ENCODE peak calls at places on chromosomes 13 and 19, in seven cellular contexts. E is mammary epithelial cell; B is tibial nerve; C is GM23248; J is lower lobe of right lung; N is retinal pigment epithelial cell; L is CD8-positive, alpha-beta T cell. Y is an unnamed sample.

GRCh38 chr13:90594694-90595093 is 752.8 kb upstream of the MIR17HG start:
- DNase-seq in L (no peak), C (peak; percentile 52), E (peak; percentile 86), B (no peak), N (peak; percentile 30), J (no peak), Y (no peak)

GRCh38 chr19:3360494-3361383 is 5.6 kb upstream of the NFIC start:
- DNase-seq in E (no peak), B (no peak), C (peak; percentile 76), J (peak; percentile 79), N (no peak), L (peak; percentile 51), Y (no peak)

GRCh38 chr19:19113040-19113541 is 25.2 kb downstream of the TMEM161A start:
- DNase-seq in J (no peak), N (no peak), E (no peak), C (peak; percentile 64), L (no peak), B (no peak), Y (peak; percentile 10)

GRCh38 chr19:45391346-45391745 is 13.5 kb downstream of the PPP1R13L start:
- DNase-seq in B (no peak), N (no peak), C (peak; percentile 28), E (peak; percentile 22), L (no peak), J (no peak), Y (no peak)

GRCh38 chr13:99991013-99991805 is 9.6 kb downstream of the ZIC2 start:
- DNase-seq in J (no peak), N (no peak), E (no peak), L (no peak), C (no peak), B (no peak), Y (no peak)

GRCh38 chr13:99809931-99810330 is 161.6 kb downstream of the ZIC5 start:
- DNase-seq in B (no peak), E (no peak), N (no peak), C (no peak), L (no peak), J (no peak), Y (no peak)

GRCh38 chr13:48559638-48560320 is 26.9 kb upstream of the RCBTB2 start:
- DNase-seq in C (peak; percentile 70), N (no peak), L (no peak), E (peak; percentile 84), B (no peak), J (no peak), Y (no peak)

GRCh38 chr13:100675660-100676129 is 1.1 kb upstream of the TMTC4 start:
- DNase-seq in L (no peak), E (no peak), N (no peak), B (no peak), J (no peak), C (peak; percentile 16), Y (no peak)

GRCh38 chr19:36182612-36183454 is 30.6 kb upstream of the COX7A1 start:
- DNase-seq in L (no peak), B (no peak), J (no peak), N (peak; percentile 93), E (no peak), C (no peak), Y (peak; percentile 62)

GRCh38 chr13:80211573-80211972 is 129.4 kb downstream of the SPRY2 start:
- DNase-seq in J (no peak), C (no peak), N (no peak), B (no peak), L (no peak), E (no peak), Y (no peak)

GRCh38 chr13:112028481-112028880 is 38.5 kb upstream of the SOX1 start:
- DNase-seq in C (no peak), L (no peak), E (no peak), N (no peak), B (no peak), J (no peak), Y (no peak)

GRCh38 chr13:79688741-79689140 is 207.8 kb downstream of the NDFIP2 start:
- DNase-seq in E (no peak), N (no peak), L (no peak), B (no peak), C (no peak), J (no peak), Y (no peak)

GRCh38 chr13:36038785-36039415 is 92.3 kb downstream of the DCLK1 start:
- DNase-seq in N (peak; percentile 79), E (no peak), C (peak; percentile 75), B (no peak), L (no peak), J (no peak), Y (no peak)

GRCh38 chr19:5059191-5059579 is 90.3 kb downstream of the KDM4B start:
- DNase-seq in B (no peak), C (peak; percentile 57), E (no peak), N (no peak), L (no peak), J (no peak), Y (no peak)

GRCh38 chr13:101917475-101917810 is 465.0 kb downstream of the ITGBL1 start:
- DNase-seq in J (no peak), N (no peak), C (no peak), E (no peak), B (no peak), L (no peak), Y (no peak)

GRCh38 chr13:101915333-101915732 is 462.9 kb downstream of the ITGBL1 start:
- DNase-seq in L (no peak), C (no peak), J (no peak), E (no peak), B (no peak), N (no peak), Y (no peak)

GRCh38 chr13:101916758-101917474 is 464.4 kb downstream of the ITGBL1 start:
- DNase-seq in N (no peak), B (no peak), E (no peak), L (no peak), J (no peak), C (no peak), Y (no peak)

GRCh38 chr13:101915755-101916107 is 463.3 kb downstream of the ITGBL1 start:
- DNase-seq in N (no peak), L (no peak), E (no peak), B (no peak), C (no peak), J (no peak), Y (no peak)

DNA sequence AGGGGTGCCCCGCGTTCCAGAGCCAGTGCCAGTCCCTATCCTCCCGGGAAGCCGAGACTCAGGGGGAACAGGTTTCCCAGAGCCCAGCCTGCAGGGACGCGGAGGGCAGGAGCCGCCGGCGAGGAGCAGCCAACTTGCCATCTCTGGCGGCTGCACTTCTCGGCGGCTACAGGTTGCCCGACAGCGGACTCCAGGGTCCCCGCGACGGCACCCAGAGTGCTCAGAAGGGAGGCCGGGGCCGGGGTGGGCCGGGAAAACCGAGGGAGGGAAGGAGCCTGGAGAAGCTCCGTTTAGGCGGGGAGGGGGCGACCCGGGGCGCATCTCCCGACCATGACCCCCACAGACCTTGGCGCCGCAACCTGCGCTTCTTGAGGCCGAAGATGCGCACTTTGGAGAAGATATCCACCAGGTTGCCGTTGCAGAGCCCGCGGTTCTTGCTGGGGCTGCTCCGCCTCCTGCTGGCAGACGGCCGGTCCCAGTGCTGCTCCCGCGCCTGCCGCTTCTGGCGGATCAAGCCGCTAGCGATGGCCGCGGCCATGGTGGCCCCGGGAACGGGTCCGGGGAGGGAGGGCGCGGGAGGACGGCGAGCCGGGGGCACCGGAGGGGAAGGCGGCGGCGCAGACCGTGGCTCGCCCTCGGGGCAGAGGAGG is 463.8 kb downstream of the ITGBL1 start:
- DNase-seq in J (no peak), E (peak; percentile 6), B (no peak), N (no peak), C (peak; percentile 37), L (no peak), Y (no peak)
- H3K4me3 ChIP-seq in J (peak overlapping the region; percentile 31), E (no peak overlapping the region), B (no peak overlapping the region), N (peak overlapping the region; percentile 33), C (no peak overlapping the region), L (no peak overlapping the region), Y (no peak overlapping the region)

DNA sequence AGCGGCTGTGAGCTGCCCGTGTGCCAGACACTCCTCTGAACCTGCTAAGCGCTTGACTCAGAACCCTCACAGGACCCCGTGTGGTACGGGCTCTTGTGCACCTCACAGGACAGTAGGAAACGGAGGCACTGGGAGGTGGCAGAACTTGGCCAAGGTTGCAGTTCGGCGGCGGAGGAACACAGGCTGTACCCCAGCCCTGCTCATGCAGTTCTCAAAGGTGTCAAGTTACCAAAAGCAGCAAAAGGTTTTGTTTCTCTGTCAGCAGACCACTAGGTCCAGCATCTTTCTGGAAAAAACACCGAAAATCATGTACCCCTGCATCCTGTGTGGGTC is 21.6 kb downstream of the CFAP97D2 start:
- DNase-seq in C (no peak), B (no peak), E (no peak), N (peak; percentile 19), L (no peak), J (no peak), Y (no peak)
- H3K4me3 ChIP-seq in C (no peak overlapping the region), B (no peak overlapping the region), E (no peak overlapping the region), N (peak overlapping the region; percentile 38), L (no peak overlapping the region), J (no peak overlapping the region), Y (peak overlapping the region; percentile 3)

GRCh38 chr19:41263042-41263849 is 926 bp upstream of the HNRNPUL1 start:
- DNase-seq in C (peak; percentile 93), B (peak; percentile 68), N (no peak), J (peak; percentile 73), E (peak; percentile 69), L (peak; percentile 78), Y (peak; percentile 16)

GRCh38 chr19:41264581-41265375 is 606 bp downstream of the HNRNPUL1 start:
- DNase-seq in E (peak; percentile 42), B (peak; percentile 20), L (peak; percentile 38), J (peak; percentile 75), N (no peak), C (peak; percentile 67), Y (no peak)

GRCh38 chr19:41265376-41266153 is 1.4 kb downstream of the HNRNPUL1 start:
- DNase-seq in B (no peak), N (no peak), L (no peak), C (peak; percentile 63), J (no peak), E (peak; percentile 16), Y (no peak)

GRCh38 chr19:41261474-41262190 is 2.5 kb upstream of the HNRNPUL1 start:
- DNase-seq in J (no peak), L (no peak), B (peak; percentile 14), C (no peak), N (no peak), E (no peak), Y (no peak)

DNA sequence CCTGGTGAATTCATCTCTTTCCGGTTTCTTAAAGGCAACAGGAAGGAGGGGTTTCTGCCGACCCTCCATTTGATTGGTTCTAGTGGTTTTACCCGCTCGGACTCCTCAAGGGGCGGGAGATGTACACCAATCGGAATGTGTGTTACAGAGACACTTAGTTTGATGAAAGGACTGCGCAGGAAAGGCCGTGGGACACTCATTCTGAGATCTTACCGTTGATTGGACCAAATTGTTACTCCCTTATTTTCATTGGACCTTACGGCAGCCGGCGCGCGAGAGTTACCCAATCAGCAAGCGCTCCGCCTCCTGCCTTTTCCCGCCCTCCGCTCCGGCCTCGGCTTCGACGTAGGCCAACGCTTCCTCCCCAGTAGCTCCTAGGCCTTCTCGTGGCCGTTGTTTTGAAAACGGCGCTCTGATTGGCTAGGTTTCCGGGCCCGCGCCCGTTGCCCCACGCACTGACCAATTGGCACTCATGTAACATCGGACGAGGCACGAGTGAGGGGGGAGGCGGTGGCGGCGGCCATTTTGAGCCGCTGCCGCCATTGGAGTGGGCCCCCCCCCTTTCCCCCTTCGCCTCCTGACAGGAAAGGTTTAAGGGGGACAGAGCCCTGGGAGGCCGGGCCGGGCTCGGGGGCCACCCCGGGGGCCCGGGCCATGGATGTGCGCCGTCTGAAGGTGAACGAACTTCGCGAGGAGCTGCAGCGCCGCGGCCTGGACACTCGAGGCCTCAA is at the start of gene HNRNPUL1:
- DNase-seq in L (peak; percentile 99), J (peak; percentile 97), N (peak; percentile 100), E (peak; percentile 100), C (peak; percentile 99), B (peak; percentile 99), Y (peak; percentile 100)
- H3K4me3 ChIP-seq in L (peak within 1 kb of the TSS; percentile 87), J (peak within 1 kb of the TSS; percentile 96), N (peak within 1 kb of the TSS; percentile 91), E (peak within 1 kb of the TSS; percentile 93), C (peak within 1 kb of the TSS; percentile 94), B (peak within 1 kb of the TSS; percentile 99), Y (peak within 1 kb of the TSS; percentile 87)

GRCh38 chr19:48812094-48812929 is 1.5 kb upstream of the BCAT2 start:
- DNase-seq in N (no peak), J (peak; percentile 93), L (peak; percentile 45), C (peak; percentile 73), E (peak; percentile 46), B (peak; percentile 85), Y (no peak)
- H3K4me3 ChIP-seq in N (peak overlapping the region; percentile 32), J (peak overlapping the region; percentile 75), L (peak overlapping the region; percentile 37), C (peak overlapping the region; percentile 76), E (peak overlapping the region; percentile 27), B (peak overlapping the region; percentile 53), Y (peak overlapping the region; percentile 72)